ENCODE peak calls at places on chromosomes 3 and 15, in nine cellular contexts. V is HepG2; G is HCT116; L is right cardiac atrium; J is heart left ventricle; E is A549; X is neuronal stem cell; W is neural progenitor cell; C is CD4-positive, CD25-positive, alpha-beta regulatory T cell. R is an unnamed sample.

GRCh38 chr15:84840741-84841429 is 23.7 kb downstream of the ALPK3 start:
- DNase-seq in V (peak), G (peak), L (peak), J (peak), E (peak), X (no peak), W (no peak), C (no peak), R (peak)

GRCh38 chr3:70856414-70857162 is 544.1 kb upstream of the MDFIC2 start:
- DNase-seq in V (no peak), G (no peak), L (no peak), J (no peak), E (peak), X (no peak), W (no peak), C (no peak), R (no peak)

GRCh38 chr3:168801792-168802191 is 706.1 kb upstream of the GOLIM4 start:
- DNase-seq in V (no peak), G (no peak), L (no peak), J (no peak), E (no peak), X (no peak), W (no peak), C (no peak), R (no peak)

GRCh38 chr3:69367586-69367985 is 18.3 kb downstream of the FRMD4B start:
- DNase-seq in V (no peak), G (no peak), L (no peak), J (no peak), E (no peak), X (no peak), W (no peak), C (no peak), R (no peak)

GRCh38 chr15:29862271-29862670 is 40.0 kb upstream of the TJP1 start:
- DNase-seq in V (no peak), G (no peak), L (no peak), J (no peak), E (no peak), X (no peak), W (no peak), C (no peak), R (no peak)

GRCh38 chr3:73188707-73189106 is 127.2 kb downstream of the EBLN2 start:
- DNase-seq in V (no peak), G (no peak), L (no peak), J (no peak), E (no peak), X (no peak), W (no peak), C (no peak), R (no peak)

GRCh38 chr3:174010902-174011301 is 613.4 kb downstream of the NLGN1 start:
- DNase-seq in V (no peak), G (no peak), L (no peak), J (no peak), E (no peak), X (no peak), W (no peak), C (no peak), R (no peak)

GRCh38 chr3:61858054-61858453 is 296.7 kb downstream of the PTPRG start:
- DNase-seq in V (no peak), G (peak), L (no peak), J (no peak), E (no peak), X (no peak), W (no peak), C (no peak), R (no peak)

GRCh38 chr3:52441122-52441771 is 3.7 kb downstream of the SEMA3G start:
- DNase-seq in V (no peak), G (no peak), L (peak), J (no peak), E (no peak), X (no peak), W (no peak), C (no peak), R (no peak)

GRCh38 chr3:116285781-116286180 is 159.5 kb downstream of the LSAMP start:
- DNase-seq in V (no peak), G (no peak), L (no peak), J (no peak), E (no peak), X (no peak), W (peak), C (no peak), R (no peak)

GRCh38 chr3:72398781-72399180 is 449.5 kb downstream of the SHQ1 start:
- DNase-seq in V (no peak), G (no peak), L (no peak), J (no peak), E (no peak), X (no peak), W (no peak), C (no peak), R (no peak)

GRCh38 chr3:10517616-10518015 is 12.2 kb upstream of the ATP2B2 start:
- DNase-seq in V (no peak), G (no peak), L (no peak), J (no peak), E (no peak), X (no peak), W (no peak), C (no peak), R (no peak)

GRCh38 chr3:43855674-43856299 is 165.0 kb downstream of the ABHD5 start:
- DNase-seq in V (peak), G (peak), L (peak), J (peak), E (peak), X (peak), W (peak), C (no peak), R (peak)

GRCh38 chr3:42090973-42091731 is at the start of gene TRAK1:
- DNase-seq in V (no peak), G (no peak), L (peak), J (peak), E (no peak), X (no peak), W (no peak), C (no peak), R (peak)

GRCh38 chr3:52682016-52682415 is 3.7 kb downstream of the PBRM1 start:
- DNase-seq in V (peak), G (peak), L (no peak), J (no peak), E (peak), X (no peak), W (peak), C (no peak), R (peak)

GRCh38 chr3:152209060-152209459 is 59.7 kb upstream of the MBNL1 start:
- DNase-seq in V (peak), G (no peak), L (no peak), J (no peak), E (no peak), X (no peak), W (no peak), C (no peak), R (no peak)

GRCh38 chr15:74817370-74817737 is 4.7 kb downstream of the LMAN1L start:
- DNase-seq in V (peak), G (no peak), L (peak), J (peak), E (no peak), X (no peak), W (peak), C (no peak), R (no peak)

GRCh38 chr15:79221696-79222095 is 60.8 kb upstream of the ANKRD34C start:
- DNase-seq in V (no peak), G (no peak), L (no peak), J (no peak), E (no peak), X (no peak), W (no peak), C (no peak), R (no peak)

GRCh38 chr3:138678874-138679392 is 70.4 kb downstream of the FAIM start:
- DNase-seq in V (no peak), G (no peak), L (no peak), J (no peak), E (no peak), X (no peak), W (no peak), C (no peak), R (no peak)

GRCh38 chr15:91032919-91033803 is 10.8 kb upstream of the VPS33B start:
- DNase-seq in V (peak), G (peak), L (peak), J (peak), E (peak), X (peak), W (peak), C (peak), R (peak)

GRCh38 chr15:72237286-72238224 is 6.6 kb upstream of the PKM start:
- DNase-seq in V (peak), G (peak), L (peak), J (peak), E (peak), X (no peak), W (no peak), C (peak), R (peak)

GRCh38 chr3:186742618-186743335 is 25.6 kb downstream of the KNG1 start:
- DNase-seq in V (peak), G (no peak), L (no peak), J (no peak), E (peak), X (no peak), W (no peak), C (no peak), R (no peak)

GRCh38 chr3:133535971-133536634 is 37.4 kb upstream of the CDV3 start:
- DNase-seq in V (peak), G (no peak), L (peak), J (no peak), E (peak), X (no peak), W (no peak), C (no peak), R (peak)

GRCh38 chr15:45117327-45118130 is 3.4 kb downstream of the DUOXA2 start:
- DNase-seq in V (no peak), G (no peak), L (peak), J (no peak), E (no peak), X (no peak), W (no peak), C (no peak), R (no peak)
- H3K4me3 ChIP-seq in V (peak), G (no peak), L (no peak), J (peak), E (no peak), X (peak), W (peak), C (no peak), R (no peak)

GRCh38 chr15:39269821-39270220 is 311.1 kb upstream of the THBS1 start:
- DNase-seq in V (peak), G (no peak), L (no peak), J (no peak), E (no peak), X (no peak), W (no peak), C (no peak), R (no peak)
- H3K27ac ChIP-seq in V (no peak), G (no peak), L (no peak), J (no peak), E (peak), X (no peak), W (no peak), C (no peak), R (no peak)

DNA sequence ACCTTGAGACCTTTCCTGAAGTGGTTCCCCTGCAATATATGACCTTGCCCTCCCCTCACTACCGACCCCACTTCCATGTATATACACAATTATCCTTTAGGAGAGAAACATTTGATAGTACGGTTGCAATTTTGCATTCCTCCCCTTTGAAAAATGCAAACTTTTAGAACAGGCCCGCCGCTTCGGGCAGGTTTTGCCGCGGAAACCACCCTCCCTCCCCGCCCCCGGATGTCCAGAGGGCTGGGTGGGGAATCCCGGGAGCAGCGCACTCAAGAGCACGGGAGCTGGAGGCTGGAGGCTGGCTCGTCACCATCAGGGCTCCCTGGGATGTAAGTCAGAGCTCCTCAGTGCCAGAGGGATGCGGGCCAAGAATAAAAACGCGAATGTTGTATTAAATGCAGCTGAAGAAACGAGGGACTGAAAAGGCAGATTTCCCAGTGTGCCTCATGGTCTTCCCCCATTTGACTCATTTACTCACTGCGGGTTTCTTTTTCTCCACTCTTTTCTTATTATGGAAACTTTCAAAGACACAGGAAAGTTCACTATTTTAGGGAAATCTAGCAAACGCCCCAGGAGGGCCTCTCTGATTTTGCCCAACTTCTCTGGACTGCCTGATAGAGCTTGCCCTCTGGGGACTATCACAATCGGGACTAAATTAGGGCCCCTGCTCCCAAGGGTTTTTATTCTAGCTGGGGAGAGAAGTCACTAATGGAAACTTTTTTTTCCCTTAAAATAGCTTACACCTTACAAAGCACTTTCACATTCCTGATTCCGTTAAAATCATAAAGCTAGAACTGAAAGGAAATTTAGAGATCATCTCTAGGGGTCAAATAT is 2.9 kb upstream of the USP3 start:
- DNase-seq in V (peak), G (no peak), L (peak), J (peak), E (peak), X (no peak), W (peak), C (peak), R (peak)
- H3K4me3 ChIP-seq in V (peak), G (peak), L (peak), J (peak), E (peak), X (no peak), W (peak), C (peak), R (no peak)

DNA sequence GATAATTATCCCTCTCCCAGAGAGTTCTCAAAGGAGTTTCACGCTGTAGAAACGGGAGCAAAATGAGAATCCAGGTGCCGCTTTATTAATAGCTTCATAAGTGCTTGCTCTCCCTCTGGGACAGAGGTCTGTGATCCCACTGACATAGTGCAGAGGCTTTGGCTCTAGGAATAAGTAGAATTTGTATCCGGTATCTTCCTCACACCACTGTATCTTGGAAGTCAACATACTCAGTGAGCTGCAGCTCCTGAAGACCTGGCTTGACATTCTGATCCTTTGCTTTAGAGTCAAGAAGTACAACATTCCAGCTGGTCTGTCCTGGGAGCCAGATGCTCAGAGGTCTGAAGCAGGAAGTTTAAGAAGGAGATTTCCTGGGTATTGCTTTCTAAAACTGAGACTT is 323.0 kb downstream of the LPP start:
- DNase-seq in V (no peak), G (no peak), L (no peak), J (peak), E (no peak), X (no peak), W (peak), C (no peak), R (no peak)
- H3K27ac ChIP-seq in V (no peak), G (no peak), L (peak), J (peak), E (no peak), X (no peak), W (no peak), C (no peak), R (no peak)

DNA sequence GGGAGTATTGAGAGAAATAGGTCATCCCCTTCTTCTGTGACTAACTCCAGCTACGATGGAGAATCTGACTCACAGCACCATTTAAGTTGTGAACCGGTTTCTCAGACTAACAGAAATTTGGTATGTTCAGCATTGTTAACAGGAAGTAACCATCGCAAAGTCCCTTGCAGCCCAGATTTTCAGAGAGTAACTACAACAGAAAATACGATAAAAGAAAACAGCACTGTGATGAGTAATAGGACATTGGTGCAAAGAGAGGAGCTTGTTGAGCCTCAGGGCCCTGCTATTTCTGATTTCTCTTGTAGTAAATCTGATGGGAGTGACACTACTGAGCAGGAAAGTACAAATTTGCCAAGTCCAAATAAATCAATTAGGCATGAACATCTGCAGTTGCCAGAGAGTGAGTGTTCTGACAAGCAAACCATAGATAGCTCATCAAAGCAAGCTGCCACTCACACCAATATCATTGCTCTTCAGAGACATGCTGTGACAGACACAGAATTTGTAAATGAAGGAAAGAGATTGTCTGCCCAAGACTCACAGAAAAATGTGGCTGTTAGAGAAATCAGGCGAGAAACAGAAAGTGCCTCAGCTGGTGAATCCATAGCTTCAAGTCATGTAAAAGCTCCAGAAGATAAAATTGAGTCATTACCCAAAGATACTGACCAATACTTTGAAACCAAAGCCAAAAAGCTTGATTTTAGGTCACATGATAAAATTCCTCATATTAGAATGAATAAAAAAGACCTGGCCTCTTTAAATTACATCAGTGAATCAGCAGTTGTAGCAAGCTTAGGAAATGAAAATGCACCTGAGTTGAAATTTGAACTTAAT is 50.6 kb downstream of the CRYBG3 start:
- DNase-seq in V (no peak), G (no peak), L (no peak), J (no peak), E (no peak), X (no peak), W (no peak), C (no peak), R (no peak)
- H3K4me3 ChIP-seq in V (no peak), G (no peak), L (no peak), J (no peak), E (no peak), X (no peak), W (no peak), C (peak), R (no peak)